ENCODE peak calls at places on chromosomes 3 and 15, in six cellular contexts. G is endothelial cell of umbilical vein, U is nephron progenitor cell, X is astrocyte of the spinal cord, O is neural crest cell, M is GM12864. H is an unnamed sample.

GRCh38 chr3:143024351-143024960 is 23.1 kb downstream of the U2SURP start:
- DNase-seq in G (no peak), U (no peak), X (no peak), O (no peak), M (no peak), H (no peak)

GRCh38 chr15:75790631-75791336 is 52.5 kb upstream of the UBE2Q2 start:
- DNase-seq in G (no peak), U (no peak), X (no peak), O (no peak), M (no peak), H (no peak)

GRCh38 chr15:62958528-62958927 is 84.0 kb upstream of the TPM1 start:
- DNase-seq in G (no peak), U (no peak), X (no peak), O (no peak), M (no peak), H (no peak)

GRCh38 chr3:195883160-195883559 is 25.2 kb downstream of the TNK2 start:
- DNase-seq in G (no peak), U (no peak), X (no peak), O (no peak), M (no peak), H (no peak)

GRCh38 chr15:70301396-70301795 is 203.7 kb upstream of the TLE3 start:
- DNase-seq in G (no peak), U (no peak), X (no peak), O (no peak), M (no peak), H (no peak)

GRCh38 chr3:38270606-38271005 is 5.0 kb downstream of the SLC22A13 start:
- DNase-seq in G (no peak), U (no peak), X (no peak), O (no peak), M (no peak), H (no peak)

GRCh38 chr15:77497108-77497737 is 76.5 kb downstream of the HMG20A start:
- DNase-seq in G (no peak), U (no peak), X (peak), O (no peak), M (no peak), H (no peak)

GRCh38 chr3:64612916-64613526 is 74.8 kb downstream of the ADAMTS9 start:
- DNase-seq in G (no peak), U (peak), X (no peak), O (no peak), M (no peak), H (no peak)

GRCh38 chr15:96974761-96975160 is 644.3 kb downstream of the NR2F2 start:
- DNase-seq in G (peak), U (no peak), X (no peak), O (no peak), M (no peak), H (no peak)

GRCh38 chr3:27590437-27591320 is 106.5 kb upstream of the SLC4A7 start:
- DNase-seq in G (peak), U (no peak), X (peak), O (no peak), M (no peak), H (no peak)

GRCh38 chr3:157452097-157452496 is 15.4 kb downstream of the PTX3 start:
- DNase-seq in G (peak), U (no peak), X (no peak), O (no peak), M (no peak), H (no peak)

GRCh38 chr3:143331336-143331735 is 211.8 kb downstream of the CHST2 start:
- DNase-seq in G (peak), U (no peak), X (no peak), O (no peak), M (no peak), H (no peak)

GRCh38 chr15:80152896-80153876 is at the start of gene FAH:
- DNase-seq in G (peak), U (peak), X (peak), O (no peak), M (peak), H (peak)

GRCh38 chr3:81549388-81549787 is 212.1 kb downstream of the GBE1 start:
- DNase-seq in G (no peak), U (no peak), X (no peak), O (no peak), M (no peak), H (no peak)

GRCh38 chr3:414063-414462 is 217.5 kb downstream of the CHL1 start:
- DNase-seq in G (no peak), U (no peak), X (peak), O (no peak), M (peak), H (no peak)

GRCh38 chr3:115825046-115825445 is 201.7 kb downstream of the GAP43 start:
- DNase-seq in G (no peak), U (no peak), X (peak), O (no peak), M (no peak), H (no peak)

GRCh38 chr3:169501080-169501479 is 162.4 kb downstream of the MECOM start:
- DNase-seq in G (no peak), U (no peak), X (no peak), O (no peak), M (no peak), H (no peak)

GRCh38 chr15:89954541-89954940 is 41.8 kb upstream of the ARPIN start:
- DNase-seq in G (no peak), U (no peak), X (no peak), O (no peak), M (no peak), H (no peak)

GRCh38 chr15:61327019-61327631 is 98.0 kb upstream of the RORA start:
- DNase-seq in G (no peak), U (no peak), X (no peak), O (no peak), M (no peak), H (peak)

GRCh38 chr3:157248590-157249425 is 88.9 kb upstream of the CCNL1 start:
- DNase-seq in G (peak), U (no peak), X (peak), O (no peak), M (no peak), H (no peak)

GRCh38 chr15:48636511-48636910 is 9.0 kb downstream of the FBN1 start:
- DNase-seq in G (no peak), U (no peak), X (peak), O (no peak), M (no peak), H (no peak)

GRCh38 chr3:37973250-37974054 is 17.1 kb upstream of the VILL start:
- DNase-seq in G (no peak), U (no peak), X (no peak), O (no peak), M (no peak), H (no peak)

GRCh38 chr3:111585214-111585613 is 9.9 kb downstream of the ZBED2 start:
- DNase-seq in G (no peak), U (no peak), X (peak), O (no peak), M (no peak), H (no peak)

GRCh38 chr3:147389265-147390175 is 16.8 kb downstream of the ZIC4 start:
- DNase-seq in G (no peak), U (no peak), X (peak), O (no peak), M (no peak), H (no peak)

GRCh38 chr15:31212286-31212685 is 110.8 kb upstream of the TRPM1 start:
- DNase-seq in G (no peak), U (no peak), X (no peak), O (no peak), M (no peak), H (no peak)

GRCh38 chr3:164470471-164470870 is 607.8 kb downstream of the SI start:
- DNase-seq in G (no peak), U (no peak), X (no peak), O (no peak), M (no peak), H (no peak)

GRCh38 chr3:119575507-119575906 is 3.8 kb upstream of the ADPRH start:
- DNase-seq in G (no peak), U (no peak), X (no peak), O (no peak), M (no peak), H (no peak)

GRCh38 chr3:5787863-5788488 is 600.5 kb downstream of the EDEM1 start:
- DNase-seq in G (no peak), U (peak), X (peak), O (peak), M (no peak), H (no peak)

GRCh38 chr3:25899352-25900101 is 109.6 kb downstream of the OXSM start:
- DNase-seq in G (no peak), U (no peak), X (no peak), O (no peak), M (no peak), H (no peak)

GRCh38 chr3:40097507-40098117 is 211.9 kb upstream of the EIF1B start:
- DNase-seq in G (no peak), U (no peak), X (no peak), O (no peak), M (no peak), H (no peak)

GRCh38 chr3:38029400-38030125 is at the start of gene PLCD1:
- DNase-seq in G (peak), U (peak), X (peak), O (peak), M (no peak), H (no peak)

GRCh38 chr3:64687781-64688515 is at the start of gene ADAMTS9:
- DNase-seq in G (peak), U (peak), X (peak), O (peak), M (no peak), H (no peak)

GRCh38 chr3:5238545-5238944 is 51.0 kb downstream of the EDEM1 start:
- DNase-seq in G (no peak), U (no peak), X (no peak), O (no peak), M (no peak), H (no peak)

GRCh38 chr3:177195242-177195940 is 1.9 kb downstream of the TBL1XR1 start:
- DNase-seq in G (peak), U (peak), X (peak), O (no peak), M (no peak), H (no peak)

GRCh38 chr15:99504823-99505551 is 60.8 kb upstream of the MEF2A start:
- DNase-seq in G (peak), U (no peak), X (peak), O (no peak), M (peak), H (peak)

GRCh38 chr3:58659051-58659675 is 7.4 kb downstream of the FAM3D start:
- DNase-seq in G (peak), U (no peak), X (peak), O (no peak), M (no peak), H (no peak)
- TF ChIP-seq CTCF in G (peak), U (peak), X (peak), O (peak), M (no peak), H (no peak)

GRCh38 chr3:106824856-106825255 is 552.4 kb upstream of the CCDC54 start:
- DNase-seq in G (peak), U (no peak), X (peak), O (no peak), M (no peak), H (no peak)
- TF ChIP-seq CTCF in G (no peak), U (peak), X (peak), O (peak), M (peak), H (peak)

GRCh38 chr3:134365766-134366065 is 8.5 kb downstream of the AMOTL2 start:
- DNase-seq in G (no peak), U (no peak), X (no peak), O (no peak), M (no peak), H (no peak)
- TF ChIP-seq CTCF in G (no peak), U (no peak), X (no peak), O (no peak), M (no peak), H (no peak)

GRCh38 chr3:16707260-16707659 is 102.0 kb upstream of the DAZL start:
- DNase-seq in G (no peak), U (no peak), X (no peak), O (no peak), M (no peak), H (no peak)
- TF ChIP-seq CTCF in G (no peak), U (no peak), X (no peak), O (no peak), M (no peak), H (no peak)

DNA sequence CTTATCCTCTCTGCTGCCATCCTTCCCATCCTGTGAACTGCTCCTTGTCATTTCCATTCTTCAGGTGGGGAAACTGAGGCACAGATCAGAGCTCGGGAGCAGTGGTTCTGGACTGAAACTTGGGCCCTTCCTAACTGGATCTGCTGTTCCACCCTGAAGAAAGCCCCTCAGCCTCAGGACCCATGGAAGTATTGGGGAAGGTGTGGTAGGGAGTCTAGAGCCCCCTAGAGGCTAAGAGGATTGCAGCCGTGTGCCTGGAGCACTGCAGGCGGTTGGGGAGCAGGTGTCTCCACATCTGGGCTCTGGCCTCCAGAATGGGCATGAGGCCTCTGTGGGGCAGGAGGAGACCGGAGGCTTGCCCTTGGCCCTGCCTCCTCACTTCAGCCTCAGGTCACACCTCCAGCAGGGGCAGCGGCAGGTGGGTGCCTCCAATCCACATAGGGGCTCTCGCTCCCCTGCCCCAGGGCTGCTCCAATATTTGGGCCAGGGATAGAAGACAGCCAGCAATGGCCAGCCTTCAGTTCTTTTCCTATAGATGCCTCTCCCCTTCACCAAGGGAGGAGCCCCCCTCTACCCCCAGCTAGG is 28.1 kb downstream of the DNAJB8 start:
- DNase-seq in G (no peak), U (no peak), X (no peak), O (no peak), M (no peak), H (no peak)
- TF ChIP-seq CTCF in G (peak), U (peak), X (peak), O (peak), M (peak), H (peak)

DNA sequence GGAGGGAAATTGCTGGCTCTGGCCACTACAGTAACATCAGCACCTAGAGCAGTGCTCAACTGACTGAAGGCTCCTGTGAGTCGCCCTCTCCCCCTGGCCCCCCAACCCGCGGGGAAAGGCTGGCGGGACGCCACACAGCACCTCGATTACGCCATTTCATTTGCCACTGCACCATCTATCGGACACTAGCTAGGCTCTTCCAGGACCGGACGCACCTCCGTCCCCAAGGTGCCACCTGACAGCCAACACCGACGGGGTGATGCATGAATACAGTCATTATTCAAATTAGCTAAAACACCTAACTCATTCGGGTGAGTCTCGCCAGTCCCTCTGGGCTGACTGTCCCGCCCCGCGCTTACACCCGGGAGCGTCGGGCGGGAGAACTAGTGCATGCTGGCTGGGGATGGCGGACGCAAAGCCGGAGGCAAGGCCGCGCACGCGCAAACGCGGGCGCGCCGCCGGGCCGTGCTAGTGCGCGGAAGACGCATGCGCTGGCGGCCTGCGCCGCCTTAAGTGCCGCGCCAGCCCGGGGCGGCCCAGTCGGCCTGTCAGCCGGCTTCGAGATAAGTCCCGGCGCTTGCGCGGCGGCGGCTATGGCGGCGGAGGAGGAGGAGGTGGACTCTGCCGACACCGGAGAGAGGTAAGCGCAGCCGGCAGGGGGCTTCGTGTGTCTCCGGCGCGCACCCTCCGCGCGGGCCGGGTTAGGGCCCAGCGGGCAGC is at the start of gene ABHD5:
- DNase-seq in G (peak), U (peak), X (peak), O (peak), M (peak), H (peak)
- TF ChIP-seq CTCF in G (peak), U (peak), X (peak), O (peak), M (peak), H (peak)

GRCh38 chr3:87006844-87007439 is 16.0 kb upstream of the VGLL3 start:
- DNase-seq in G (no peak), U (no peak), X (peak), O (no peak), M (no peak), H (no peak)
- TF ChIP-seq CTCF in G (no peak), U (peak), X (peak), O (peak), M (peak), H (peak)

DNA sequence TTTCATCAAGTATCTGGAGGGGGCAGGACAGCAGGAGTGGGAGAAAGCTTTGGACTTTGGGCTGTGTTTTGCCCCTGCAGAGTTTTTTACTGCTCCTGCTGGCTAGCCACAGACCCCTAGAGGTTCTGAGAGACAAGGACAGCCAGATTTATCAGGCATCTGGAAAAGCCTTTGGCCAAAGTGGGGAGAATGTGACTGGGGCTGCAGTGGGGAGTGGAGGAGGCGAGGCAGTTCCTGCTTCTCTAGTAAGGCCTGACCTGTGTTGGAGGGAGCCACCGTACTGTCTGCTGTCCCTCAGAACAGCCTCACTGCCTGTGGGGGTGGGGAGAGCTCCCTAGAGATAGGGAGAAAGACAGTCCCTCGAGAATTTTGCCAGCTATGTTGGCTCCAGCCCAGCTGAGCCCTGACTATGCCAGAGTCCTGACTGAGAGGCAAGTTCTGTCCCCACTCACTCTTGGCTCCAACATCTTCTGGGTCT is 2.2 kb downstream of the ALPK3 start:
- DNase-seq in G (peak), U (no peak), X (no peak), O (no peak), M (no peak), H (no peak)
- TF ChIP-seq CTCF in G (no peak), U (no peak), X (no peak), O (peak), M (no peak), H (no peak)

H was measured in GM13977.